ENCODE peak calls at places on chromosome 2, in seven cellular contexts. One of them, this sample, is unnamed.

GRCh38 chr2:107325983-107326786 is 440.2 kb upstream of the ST6GAL2 start:
- DNase-seq in brain microvascular endothelial cell: peak; percentile 71
- DNase-seq in HCT116: no peak
- DNase-seq in neural progenitor cell: no peak
- DNase-seq in AG04450: no peak
- DNase-seq in fibroblast of lung: peak; percentile 49
- DNase-seq in PC-9: no peak
- DNase-seq in this sample: no peak

GRCh38 chr2:170077830-170078569 is 99.9 kb upstream of the MYO3B start:
- DNase-seq in brain microvascular endothelial cell: no peak
- DNase-seq in HCT116: no peak
- DNase-seq in neural progenitor cell: peak; percentile 37
- DNase-seq in AG04450: no peak
- DNase-seq in fibroblast of lung: no peak
- DNase-seq in PC-9: no peak
- DNase-seq in this sample: no peak

GRCh38 chr2:26035110-26035728 is 1.3 kb downstream of the RAB10 start:
- DNase-seq in brain microvascular endothelial cell: no peak
- DNase-seq in HCT116: no peak
- DNase-seq in neural progenitor cell: peak; percentile 53
- DNase-seq in AG04450: no peak
- DNase-seq in fibroblast of lung: no peak
- DNase-seq in PC-9: no peak
- DNase-seq in this sample: no peak

GRCh38 chr2:235414422-235414821 is 79.4 kb upstream of the AGAP1 start:
- DNase-seq in brain microvascular endothelial cell: no peak
- DNase-seq in HCT116: no peak
- DNase-seq in neural progenitor cell: no peak
- DNase-seq in AG04450: no peak
- DNase-seq in fibroblast of lung: no peak
- DNase-seq in PC-9: no peak
- DNase-seq in this sample: no peak

GRCh38 chr2:57453929-57454328 is 592.7 kb upstream of the VRK2 start:
- DNase-seq in brain microvascular endothelial cell: no peak
- DNase-seq in HCT116: no peak
- DNase-seq in neural progenitor cell: peak; percentile 7
- DNase-seq in AG04450: no peak
- DNase-seq in fibroblast of lung: no peak
- DNase-seq in PC-9: no peak
- DNase-seq in this sample: no peak

GRCh38 chr2:100139114-100139513 is 3.3 kb downstream of the AFF3 start:
- DNase-seq in brain microvascular endothelial cell: no peak
- DNase-seq in HCT116: no peak
- DNase-seq in neural progenitor cell: no peak
- DNase-seq in AG04450: no peak
- DNase-seq in fibroblast of lung: no peak
- DNase-seq in PC-9: no peak
- DNase-seq in this sample: no peak

GRCh38 chr2:135773319-135773718 is 31.7 kb downstream of the UBXN4 start:
- DNase-seq in brain microvascular endothelial cell: no peak
- DNase-seq in HCT116: no peak
- DNase-seq in neural progenitor cell: no peak
- DNase-seq in AG04450: no peak
- DNase-seq in fibroblast of lung: no peak
- DNase-seq in PC-9: no peak
- DNase-seq in this sample: no peak

GRCh38 chr2:234970467-234970866 is 18.6 kb downstream of the SH3BP4 start:
- DNase-seq in brain microvascular endothelial cell: no peak
- DNase-seq in HCT116: no peak
- DNase-seq in neural progenitor cell: no peak
- DNase-seq in AG04450: no peak
- DNase-seq in fibroblast of lung: peak; percentile 91
- DNase-seq in PC-9: peak; percentile 88
- DNase-seq in this sample: peak; percentile 70

GRCh38 chr2:220154243-220154642 is 526.8 kb downstream of the SLC4A3 start:
- DNase-seq in brain microvascular endothelial cell: no peak
- DNase-seq in HCT116: no peak
- DNase-seq in neural progenitor cell: no peak
- DNase-seq in AG04450: no peak
- DNase-seq in fibroblast of lung: no peak
- DNase-seq in PC-9: no peak
- DNase-seq in this sample: no peak

GRCh38 chr2:172586255-172586891 is 30.5 kb downstream of the PDK1 start:
- DNase-seq in brain microvascular endothelial cell: no peak
- DNase-seq in HCT116: no peak
- DNase-seq in neural progenitor cell: no peak
- DNase-seq in AG04450: no peak
- DNase-seq in fibroblast of lung: peak; percentile 56
- DNase-seq in PC-9: no peak
- DNase-seq in this sample: no peak

GRCh38 chr2:239830718-239831271 is 194.3 kb downstream of the NDUFA10 start:
- DNase-seq in brain microvascular endothelial cell: no peak
- DNase-seq in HCT116: no peak
- DNase-seq in neural progenitor cell: no peak
- DNase-seq in AG04450: no peak
- DNase-seq in fibroblast of lung: no peak
- DNase-seq in PC-9: no peak
- DNase-seq in this sample: no peak

GRCh38 chr2:106800180-106800579 is 85.8 kb downstream of the ST6GAL2 start:
- DNase-seq in brain microvascular endothelial cell: no peak
- DNase-seq in HCT116: no peak
- DNase-seq in neural progenitor cell: no peak
- DNase-seq in AG04450: no peak
- DNase-seq in fibroblast of lung: no peak
- DNase-seq in PC-9: no peak
- DNase-seq in this sample: no peak

DNA sequence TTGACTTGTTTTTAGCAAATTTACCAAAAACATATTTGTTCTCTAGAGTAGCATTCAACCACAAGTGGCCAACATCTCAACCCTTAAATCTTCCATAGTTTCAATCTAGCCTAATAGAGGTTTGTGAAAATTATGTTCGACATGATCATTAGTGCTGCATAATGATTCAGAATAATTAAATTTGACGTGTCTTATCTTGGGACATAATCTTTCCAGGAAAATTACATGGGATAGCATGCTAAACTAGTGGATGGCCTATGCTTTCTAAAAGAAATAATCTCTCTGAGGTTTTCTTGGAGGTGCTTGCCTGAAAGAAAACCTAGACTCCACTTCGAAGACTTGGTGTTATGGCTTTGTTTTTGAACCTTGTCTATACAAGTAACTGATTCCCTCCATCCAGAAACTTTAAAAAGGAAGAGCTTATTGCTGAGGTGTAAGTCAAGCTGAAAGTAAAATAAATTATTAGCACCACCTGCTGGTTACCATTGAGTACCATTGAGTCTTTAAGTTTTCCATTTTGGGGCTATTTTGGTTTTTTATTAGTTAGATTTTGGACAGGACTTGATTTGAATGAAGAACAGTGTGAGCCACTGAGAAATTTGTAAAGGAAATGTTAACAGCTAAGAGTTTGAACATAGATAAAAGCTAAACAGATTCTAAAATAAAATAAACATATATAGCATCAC is 32.7 kb downstream of the COX7A2L start:
- DNase-seq in brain microvascular endothelial cell: no peak
- DNase-seq in HCT116: peak; percentile 7
- DNase-seq in neural progenitor cell: no peak
- DNase-seq in AG04450: no peak
- DNase-seq in fibroblast of lung: peak; percentile 25
- DNase-seq in PC-9: no peak
- DNase-seq in this sample: no peak
- TF ChIP-seq CTCF in brain microvascular endothelial cell: peak; percentile 32
- TF ChIP-seq CTCF in HCT116: peak; percentile 60
- TF ChIP-seq CTCF in neural progenitor cell: peak; percentile 36
- TF ChIP-seq CTCF in AG04450: peak; percentile 54
- TF ChIP-seq CTCF in fibroblast of lung: peak; percentile 43
- TF ChIP-seq CTCF in PC-9: peak; percentile 85
- TF ChIP-seq CTCF in this sample: peak; percentile 38

GRCh38 chr2:237359894-237360780 is 53.8 kb downstream of the COL6A3 start:
- DNase-seq in brain microvascular endothelial cell: no peak
- DNase-seq in HCT116: no peak
- DNase-seq in neural progenitor cell: peak; percentile 11
- DNase-seq in AG04450: no peak
- DNase-seq in fibroblast of lung: no peak
- DNase-seq in PC-9: no peak
- DNase-seq in this sample: no peak

GRCh38 chr2:237358721-237359595 is 55.0 kb downstream of the COL6A3 start:
- DNase-seq in brain microvascular endothelial cell: no peak
- DNase-seq in HCT116: no peak
- DNase-seq in neural progenitor cell: no peak
- DNase-seq in AG04450: no peak
- DNase-seq in fibroblast of lung: no peak
- DNase-seq in PC-9: no peak
- DNase-seq in this sample: no peak

GRCh38 chr2:237365671-237366070 is 48.3 kb downstream of the COL6A3 start:
- DNase-seq in brain microvascular endothelial cell: no peak
- DNase-seq in HCT116: no peak
- DNase-seq in neural progenitor cell: no peak
- DNase-seq in AG04450: no peak
- DNase-seq in fibroblast of lung: no peak
- DNase-seq in PC-9: no peak
- DNase-seq in this sample: no peak

GRCh38 chr2:237364655-237365054 is 49.3 kb downstream of the COL6A3 start:
- DNase-seq in brain microvascular endothelial cell: no peak
- DNase-seq in HCT116: no peak
- DNase-seq in neural progenitor cell: no peak
- DNase-seq in AG04450: no peak
- DNase-seq in fibroblast of lung: no peak
- DNase-seq in PC-9: no peak
- DNase-seq in this sample: no peak

GRCh38 chr2:237361194-237361986 is 52.6 kb downstream of the COL6A3 start:
- DNase-seq in brain microvascular endothelial cell: no peak
- DNase-seq in HCT116: no peak
- DNase-seq in neural progenitor cell: no peak
- DNase-seq in AG04450: no peak
- DNase-seq in fibroblast of lung: peak; percentile 55
- DNase-seq in PC-9: no peak
- DNase-seq in this sample: no peak
- H3K27ac ChIP-seq in brain microvascular endothelial cell: no peak overlapping the region
- H3K27ac ChIP-seq in HCT116: no peak overlapping the region
- H3K27ac ChIP-seq in neural progenitor cell: no peak overlapping the region
- H3K27ac ChIP-seq in AG04450: peak overlapping the region; percentile 42
- H3K27ac ChIP-seq in fibroblast of lung: peak overlapping the region; percentile 26
- H3K27ac ChIP-seq in PC-9: no peak overlapping the region
- H3K27ac ChIP-seq in this sample: no peak overlapping the region

GRCh38 chr2:215687149-215688031 is 251.5 kb upstream of the FN1 start:
- DNase-seq in brain microvascular endothelial cell: no peak
- DNase-seq in HCT116: no peak
- DNase-seq in neural progenitor cell: no peak
- DNase-seq in AG04450: no peak
- DNase-seq in fibroblast of lung: no peak
- DNase-seq in PC-9: no peak
- DNase-seq in this sample: no peak
- TF ChIP-seq CTCF in brain microvascular endothelial cell: no peak
- TF ChIP-seq CTCF in HCT116: no peak
- TF ChIP-seq CTCF in neural progenitor cell: no peak
- TF ChIP-seq CTCF in AG04450: no peak
- TF ChIP-seq CTCF in fibroblast of lung: no peak
- TF ChIP-seq CTCF in PC-9: no peak
- TF ChIP-seq CTCF in this sample: no peak

GRCh38 chr2:53987336-53987921 is 16.6 kb upstream of the PSME4 start:
- DNase-seq in brain microvascular endothelial cell: peak; percentile 22
- DNase-seq in HCT116: no peak
- DNase-seq in neural progenitor cell: no peak
- DNase-seq in AG04450: peak; percentile 27
- DNase-seq in fibroblast of lung: peak; percentile 88
- DNase-seq in PC-9: peak; percentile 29
- DNase-seq in this sample: no peak
- H3K27ac ChIP-seq in brain microvascular endothelial cell: no peak overlapping the region
- H3K27ac ChIP-seq in HCT116: no peak overlapping the region
- H3K27ac ChIP-seq in neural progenitor cell: no peak overlapping the region
- H3K27ac ChIP-seq in AG04450: no peak overlapping the region
- H3K27ac ChIP-seq in fibroblast of lung: no peak overlapping the region
- H3K27ac ChIP-seq in PC-9: peak overlapping the region; percentile 73
- H3K27ac ChIP-seq in this sample: no peak overlapping the region

GRCh38 chr2:46029332-46029811 is 267.8 kb upstream of the EPAS1 start:
- DNase-seq in brain microvascular endothelial cell: no peak
- DNase-seq in HCT116: no peak
- DNase-seq in neural progenitor cell: peak; percentile 37
- DNase-seq in AG04450: peak; percentile 66
- DNase-seq in fibroblast of lung: peak; percentile 88
- DNase-seq in PC-9: peak; percentile 12
- DNase-seq in this sample: peak; percentile 22
- TF ChIP-seq CTCF in brain microvascular endothelial cell: peak; percentile 51
- TF ChIP-seq CTCF in HCT116: peak; percentile 19
- TF ChIP-seq CTCF in neural progenitor cell: peak; percentile 37
- TF ChIP-seq CTCF in AG04450: peak; percentile 39
- TF ChIP-seq CTCF in fibroblast of lung: peak; percentile 19
- TF ChIP-seq CTCF in PC-9: peak; percentile 51
- TF ChIP-seq CTCF in this sample: no peak

DNA sequence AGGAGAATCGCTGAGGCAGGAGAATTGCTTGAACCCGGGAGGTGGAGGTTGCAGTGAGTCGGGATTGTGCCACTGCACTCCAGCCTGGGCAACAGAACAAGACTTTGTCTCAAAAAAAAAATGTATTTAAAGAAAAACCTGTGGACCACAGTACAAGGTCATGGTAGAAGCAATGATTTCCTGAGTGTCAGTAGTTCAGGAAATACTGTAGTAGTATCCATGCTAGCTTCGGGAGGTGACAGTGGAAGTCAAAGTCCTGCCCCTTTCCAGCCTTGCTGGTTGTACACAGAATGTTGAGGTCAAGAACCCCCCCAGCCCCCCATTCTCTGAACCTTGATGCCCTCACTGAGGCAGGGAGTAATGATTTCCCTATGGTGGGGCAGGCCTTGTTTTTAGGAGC is 56.6 kb downstream of the INPP4A start:
- DNase-seq in brain microvascular endothelial cell: no peak
- DNase-seq in HCT116: no peak
- DNase-seq in neural progenitor cell: no peak
- DNase-seq in AG04450: no peak
- DNase-seq in fibroblast of lung: no peak
- DNase-seq in PC-9: no peak
- DNase-seq in this sample: no peak
- H3K27ac ChIP-seq in brain microvascular endothelial cell: no peak overlapping the region
- H3K27ac ChIP-seq in HCT116: no peak overlapping the region
- H3K27ac ChIP-seq in neural progenitor cell: no peak overlapping the region
- H3K27ac ChIP-seq in AG04450: no peak overlapping the region
- H3K27ac ChIP-seq in fibroblast of lung: no peak overlapping the region
- H3K27ac ChIP-seq in PC-9: no peak overlapping the region
- H3K27ac ChIP-seq in this sample: no peak overlapping the region

GRCh38 chr2:88959480-88960204 is 268.2 kb downstream of the RPIA start:
- DNase-seq in brain microvascular endothelial cell: no peak
- DNase-seq in HCT116: no peak
- DNase-seq in neural progenitor cell: no peak
- DNase-seq in AG04450: no peak
- DNase-seq in fibroblast of lung: peak; percentile 1
- DNase-seq in PC-9: no peak
- DNase-seq in this sample: peak; percentile 16
- TF ChIP-seq CTCF in brain microvascular endothelial cell: no peak
- TF ChIP-seq CTCF in HCT116: peak; percentile 57
- TF ChIP-seq CTCF in neural progenitor cell: no peak
- TF ChIP-seq CTCF in AG04450: peak; percentile 25
- TF ChIP-seq CTCF in fibroblast of lung: peak; percentile 25
- TF ChIP-seq CTCF in PC-9: peak; percentile 32
- TF ChIP-seq CTCF in this sample: no peak